ENCODE peak calls at places on chromosomes 3 and 15, in seven cellular contexts. J is neuronal stem cell, Z is H9, W is mesenchymal stem cell, D is IMR-90, H is trophoblast cell, X is H1. T is an unnamed sample.

GRCh38 chr3:49397470-49397869 is 14.3 kb downstream of the RHOA start:
- DNase-seq in J (no peak), Z (no peak), W (peak), D (no peak), H (peak), X (no peak), T (peak)

GRCh38 chr3:195286115-195286872 is 15.3 kb upstream of the XXYLT1 start:
- DNase-seq in J (no peak), Z (no peak), W (peak), D (peak), H (no peak), X (no peak), T (no peak)

GRCh38 chr3:145727416-145727930 is 433.5 kb downstream of the PLOD2 start:
- DNase-seq in J (no peak), Z (no peak), W (no peak), D (no peak), H (no peak), X (no peak), T (no peak)

GRCh38 chr3:143956858-143957257 is 14.8 kb upstream of the DIPK2A start:
- DNase-seq in J (no peak), Z (no peak), W (peak), D (no peak), H (no peak), X (no peak), T (no peak)

GRCh38 chr3:175431396-175431795 is 572.3 kb downstream of the NAALADL2 start:
- DNase-seq in J (no peak), Z (no peak), W (no peak), D (peak), H (no peak), X (no peak), T (no peak)

GRCh38 chr15:100002091-100002620 is 268.9 kb upstream of the LYSMD4 start:
- DNase-seq in J (no peak), Z (no peak), W (no peak), D (no peak), H (no peak), X (no peak), T (no peak)

GRCh38 chr15:72389231-72389630 is 8.9 kb upstream of the TMEM202 start:
- DNase-seq in J (no peak), Z (no peak), W (no peak), D (peak), H (peak), X (no peak), T (no peak)

GRCh38 chr15:78414608-78415250 is 23.3 kb upstream of the IREB2 start:
- DNase-seq in J (no peak), Z (no peak), W (no peak), D (no peak), H (no peak), X (no peak), T (no peak)

GRCh38 chr15:83061680-83062079 is 5.4 kb downstream of the BTBD1 start:
- DNase-seq in J (no peak), Z (no peak), W (peak), D (peak), H (peak), X (no peak), T (no peak)

GRCh38 chr3:58260261-58260731 is 22.7 kb downstream of the ABHD6 start:
- DNase-seq in J (no peak), Z (no peak), W (peak), D (peak), H (peak), X (no peak), T (no peak)

GRCh38 chr3:4888913-4889846 is 90.1 kb upstream of the BHLHE40 start:
- DNase-seq in J (no peak), Z (no peak), W (peak), D (no peak), H (no peak), X (no peak), T (no peak)

GRCh38 chr3:129183569-129184395 is at the start of gene CNBP:
- DNase-seq in J (peak), Z (peak), W (peak), D (peak), H (peak), X (peak), T (peak)

GRCh38 chr15:36332301-36332700 is 247.1 kb upstream of the CDIN1 start:
- DNase-seq in J (no peak), Z (no peak), W (peak), D (peak), H (peak), X (no peak), T (peak)

GRCh38 chr3:120119846-120120510 is 25.7 kb upstream of the GSK3B start:
- DNase-seq in J (no peak), Z (no peak), W (no peak), D (peak), H (peak), X (no peak), T (no peak)

GRCh38 chr15:57031605-57032004 is 113.2 kb downstream of the TCF12 start:
- DNase-seq in J (no peak), Z (no peak), W (peak), D (peak), H (no peak), X (no peak), T (peak)

GRCh38 chr3:117063910-117064309 is 354.3 kb downstream of the TUSC7 start:
- DNase-seq in J (no peak), Z (no peak), W (no peak), D (peak), H (no peak), X (no peak), T (no peak)

GRCh38 chr3:49785565-49786356 is 581 bp downstream of the IP6K1 start:
- DNase-seq in J (peak), Z (no peak), W (peak), D (peak), H (peak), X (no peak), T (peak)

GRCh38 chr3:78041486-78041885 is 1001.6 kb downstream of the ROBO2 start:
- DNase-seq in J (no peak), Z (no peak), W (no peak), D (peak), H (no peak), X (no peak), T (no peak)

GRCh38 chr15:60972301-60972700 is 256.8 kb downstream of the RORA start:
- DNase-seq in J (no peak), Z (no peak), W (peak), D (peak), H (peak), X (no peak), T (no peak)

GRCh38 chr15:29053661-29054131 is 167.9 kb downstream of the APBA2 start:
- DNase-seq in J (no peak), Z (no peak), W (no peak), D (no peak), H (no peak), X (no peak), T (no peak)

GRCh38 chr15:81922143-81922542 is 123.7 kb downstream of the MEX3B start:
- DNase-seq in J (no peak), Z (no peak), W (no peak), D (no peak), H (no peak), X (no peak), T (no peak)

GRCh38 chr15:81091889-81092558 is 42.0 kb upstream of the CFAP161 start:
- DNase-seq in J (no peak), Z (no peak), W (peak), D (peak), H (peak), X (no peak), T (no peak)

DNA sequence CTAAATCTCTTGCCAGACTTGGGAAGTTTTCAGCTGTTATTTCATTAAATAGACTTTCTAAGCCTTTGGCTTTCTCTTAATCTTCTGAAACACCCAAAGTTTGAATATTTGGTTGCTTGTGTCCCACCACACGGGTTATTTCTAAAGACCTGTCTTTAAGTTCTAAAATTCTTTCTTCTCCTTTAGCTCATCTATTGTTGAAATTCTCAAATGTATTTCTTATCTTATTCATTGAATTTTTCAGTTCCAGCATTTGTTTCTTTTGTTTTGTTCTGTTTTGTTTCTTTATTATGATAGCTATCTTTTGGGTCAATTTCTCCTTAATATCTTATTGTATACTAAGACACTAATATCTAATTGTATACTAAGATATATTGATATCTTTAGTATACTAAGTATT is 97.0 kb downstream of the ARRDC4 start:
- DNase-seq in J (no peak), Z (no peak), W (no peak), D (no peak), H (no peak), X (no peak), T (no peak)
- H3K23ac ChIP-seq in J (no peak), Z (no peak), W (no peak), D (no peak), H (no peak), X (no peak), T (no peak)

GRCh38 chr3:181691951-181692849 is 19.5 kb upstream of the SOX2 start:
- DNase-seq in J (no peak), Z (no peak), W (no peak), D (no peak), H (no peak), X (no peak), T (no peak)
- H3K23ac ChIP-seq in J (no peak), Z (no peak), W (no peak), D (no peak), H (no peak), X (no peak), T (no peak)

GRCh38 chr3:137081711-137082110 is 123.9 kb downstream of the IL20RB start:
- DNase-seq in J (no peak), Z (no peak), W (no peak), D (no peak), H (no peak), X (no peak), T (no peak)
- H3K23ac ChIP-seq in J (no peak), Z (no peak), W (no peak), D (no peak), H (no peak), X (no peak), T (no peak)

GRCh38 chr3:169148448-169149348 is 514.8 kb downstream of the MECOM start:
- DNase-seq in J (no peak), Z (no peak), W (peak), D (no peak), H (no peak), X (no peak), T (peak)
- H3K23ac ChIP-seq in J (no peak), Z (no peak), W (no peak), D (no peak), H (no peak), X (no peak), T (no peak)

GRCh38 chr3:190220362-190220761 is 99.7 kb upstream of the P3H2 start:
- DNase-seq in J (no peak), Z (no peak), W (no peak), D (no peak), H (no peak), X (no peak), T (no peak)
- H3K23ac ChIP-seq in J (no peak), Z (no peak), W (no peak), D (no peak), H (no peak), X (no peak), T (no peak)